ENCODE peak calls at places on chromosomes 6 and 20, in nine cellular contexts. Z, R, M, A, H, N, F, V and P are unnamed samples.
A peak's percentile ranks its signal among the peaks of the same experiment; 100 is the strongest.

GRCh38 chr20:33814238-33814712 is 3.1 kb downstream of the CHMP4B start:
- DNase-seq in Z (no peak), R (no peak), M (no peak), A (no peak), H (no peak), N (peak; percentile 18), F (peak; percentile 26), V (no peak), P (no peak)

GRCh38 chr6:47135772-47136171 is 93.6 kb upstream of the ADGRF1 start:
- DNase-seq in Z (no peak), R (peak; percentile 97), M (no peak), A (no peak), H (no peak), N (no peak), F (peak; percentile 92), V (peak; percentile 88), P (peak; percentile 98)

GRCh38 chr6:40022867-40023266 is 88.6 kb upstream of the MOCS1 start:
- DNase-seq in Z (no peak), R (no peak), M (no peak), A (no peak), H (no peak), N (no peak), F (no peak), V (no peak), P (no peak)

GRCh38 chr6:19734519-19734918 is 102.7 kb upstream of the ID4 start:
- DNase-seq in Z (no peak), R (no peak), M (no peak), A (no peak), H (no peak), N (no peak), F (no peak), V (no peak), P (no peak)

GRCh38 chr6:11358904-11359840 is 126.7 kb upstream of the NEDD9 start:
- DNase-seq in Z (no peak), R (no peak), M (no peak), A (no peak), H (no peak), N (no peak), F (peak; percentile 76), V (no peak), P (no peak)

GRCh38 chr6:22222469-22222868 is 74.4 kb downstream of the PRL start:
- DNase-seq in Z (no peak), R (no peak), M (no peak), A (no peak), H (no peak), N (no peak), F (no peak), V (no peak), P (no peak)

GRCh38 chr6:168029459-168030217 is 32.2 kb downstream of the KIF25 start:
- DNase-seq in Z (no peak), R (no peak), M (no peak), A (no peak), H (no peak), N (no peak), F (no peak), V (no peak), P (no peak)

GRCh38 chr6:25193147-25193864 is 85.9 kb upstream of the CARMIL1 start:
- DNase-seq in Z (no peak), R (peak; percentile 99), M (no peak), A (no peak), H (no peak), N (no peak), F (peak; percentile 98), V (peak; percentile 95), P (peak; percentile 97)

GRCh38 chr6:45160305-45160704 is 167.8 kb upstream of the RUNX2 start:
- DNase-seq in Z (no peak), R (no peak), M (no peak), A (no peak), H (no peak), N (no peak), F (no peak), V (no peak), P (no peak)

GRCh38 chr20:46651091-46651962 is at the start of gene SLC13A3:
- DNase-seq in Z (peak; percentile 57), R (no peak), M (no peak), A (no peak), H (no peak), N (no peak), F (no peak), V (no peak), P (no peak)

DNA sequence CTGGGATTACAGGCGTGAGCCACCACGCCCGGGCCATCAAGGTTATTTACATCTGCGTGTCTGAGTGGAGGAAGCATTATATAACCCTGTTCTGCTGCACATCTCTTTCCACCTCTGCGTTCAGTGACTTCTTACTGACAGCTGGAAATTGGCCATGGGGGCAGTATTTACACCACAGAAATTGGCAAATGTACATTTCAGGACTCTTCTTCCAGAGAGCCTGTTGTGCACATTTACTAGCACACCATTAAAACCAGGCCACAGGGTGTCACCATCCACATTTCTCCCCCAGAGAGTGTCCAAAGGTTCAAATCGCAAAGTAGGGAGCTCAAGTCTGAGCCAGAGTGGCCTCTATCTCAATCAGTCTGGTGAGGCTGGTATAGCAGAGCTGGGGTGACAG is 62.9 kb upstream of the SNX9 start:
- DNase-seq in Z (no peak), R (no peak), M (no peak), A (no peak), H (no peak), N (no peak), F (no peak), V (no peak), P (no peak)
- TF ChIP-seq CTCF in Z (no peak), R (no peak), M (no peak), A (no peak), H (no peak), N (no peak), F (no peak), V (no peak), P (no peak)

GRCh38 chr20:11585752-11586352 is 331.8 kb upstream of the BTBD3 start:
- DNase-seq in Z (peak; percentile 29), R (peak; percentile 9), M (no peak), A (no peak), H (no peak), N (no peak), F (peak; percentile 25), V (peak; percentile 19), P (peak; percentile 22)
- TF ChIP-seq CTCF in Z (peak; percentile 33), R (peak; percentile 15), M (no peak), A (peak; percentile 20), H (no peak), N (no peak), F (peak; percentile 27), V (peak; percentile 47), P (peak; percentile 41)

GRCh38 chr6:5729813-5730212 is 276.9 kb downstream of the NRN1 start:
- DNase-seq in Z (no peak), R (no peak), M (no peak), A (no peak), H (no peak), N (no peak), F (no peak), V (no peak), P (no peak)
- TF ChIP-seq CTCF in Z (no peak), R (no peak), M (no peak), A (no peak), H (no peak), N (no peak), F (no peak), V (no peak), P (no peak)

DNA sequence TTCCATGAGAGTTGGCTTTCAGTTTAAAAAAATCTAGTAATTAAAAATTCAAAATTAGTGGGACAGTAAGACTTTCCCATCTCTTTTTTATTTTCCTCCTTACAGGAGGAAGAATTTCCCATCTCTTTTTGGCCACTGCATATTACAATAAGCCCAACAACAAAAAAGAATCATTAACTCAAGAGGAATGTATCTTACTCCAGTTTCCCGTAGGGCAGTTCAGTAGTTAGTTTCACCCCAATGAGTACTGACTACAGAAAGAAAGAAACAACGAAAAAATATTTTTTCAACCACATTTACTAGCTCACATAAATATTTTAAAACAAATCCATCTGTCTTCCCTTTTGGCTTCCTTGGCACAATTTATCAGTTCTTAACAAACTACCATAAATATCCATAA is 14.9 kb upstream of the BLOC1S5 start:
- DNase-seq in Z (no peak), R (no peak), M (no peak), A (no peak), H (no peak), N (no peak), F (no peak), V (no peak), P (no peak)
- TF ChIP-seq CTCF in Z (no peak), R (no peak), M (no peak), A (no peak), H (no peak), N (no peak), F (no peak), V (no peak), P (no peak)

GRCh38 chr6:148608211-148608951 is 138.4 kb upstream of the UST start:
- DNase-seq in Z (no peak), R (peak; percentile 41), M (no peak), A (no peak), H (no peak), N (peak; percentile 18), F (peak; percentile 55), V (no peak), P (peak; percentile 34)
- TF ChIP-seq CTCF in Z (peak; percentile 62), R (peak; percentile 72), M (peak; percentile 15), A (peak; percentile 21), H (peak; percentile 12), N (peak; percentile 15), F (peak; percentile 66), V (peak; percentile 63), P (peak; percentile 45)

DNA sequence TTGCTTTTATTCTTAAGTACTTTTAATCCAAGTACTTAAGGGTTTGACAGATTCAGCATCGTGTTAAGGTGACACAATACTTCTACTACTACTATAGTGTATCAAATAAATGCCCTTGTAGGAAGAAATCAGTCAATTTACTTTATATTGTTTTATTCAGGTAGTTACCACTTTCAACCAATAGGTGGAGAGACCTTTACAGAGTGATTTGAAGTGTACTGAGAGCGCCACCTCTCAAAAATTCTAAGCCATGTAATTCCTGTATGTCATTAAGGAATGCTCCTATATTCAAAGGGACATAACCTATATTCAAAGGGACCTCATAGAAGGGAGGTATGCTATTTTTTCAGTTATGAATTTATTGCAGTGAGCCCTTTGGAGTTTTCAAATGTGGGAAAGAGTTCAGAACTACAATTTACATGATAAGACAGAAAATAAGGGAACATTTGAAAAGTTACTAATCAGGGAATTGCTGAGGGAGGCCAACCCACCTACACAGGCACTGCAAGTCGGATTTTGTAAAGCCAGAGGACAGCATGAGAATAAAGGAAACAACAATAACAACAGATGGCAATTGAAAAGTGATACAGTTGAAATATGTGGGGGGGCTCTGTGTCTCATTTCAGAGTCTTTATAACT is 955.6 kb downstream of the TBC1D32 start:
- DNase-seq in Z (peak; percentile 73), R (peak; percentile 69), M (peak; percentile 46), A (no peak), H (peak; percentile 27), N (peak; percentile 44), F (peak; percentile 62), V (peak; percentile 20), P (peak; percentile 61)
- TF ChIP-seq CTCF in Z (peak; percentile 70), R (peak; percentile 78), M (peak; percentile 79), A (no peak), H (peak; percentile 41), N (peak; percentile 39), F (peak; percentile 60), V (peak; percentile 70), P (peak; percentile 50)

DNA sequence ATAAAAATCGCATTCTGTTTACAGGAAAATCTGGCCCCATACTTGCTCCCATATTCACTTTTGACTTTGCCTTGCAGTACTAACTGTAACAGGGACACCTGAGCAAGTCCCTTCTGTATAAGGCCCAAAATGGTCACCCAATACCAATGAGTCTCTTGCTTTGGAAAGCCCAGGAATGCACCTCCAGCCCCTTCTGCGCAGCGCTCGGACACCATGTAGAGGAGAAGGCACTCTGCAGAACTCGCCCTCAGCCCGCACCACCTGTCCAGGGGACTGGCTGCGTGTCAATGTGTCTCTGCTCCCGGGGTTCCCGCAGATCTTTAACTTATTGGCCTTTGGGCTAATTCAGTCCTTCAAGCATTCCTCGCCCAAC is 746 bp upstream of the PRND start:
- DNase-seq in Z (no peak), R (no peak), M (no peak), A (no peak), H (no peak), N (no peak), F (no peak), V (no peak), P (no peak)
- TF ChIP-seq CTCF in Z (no peak), R (no peak), M (peak; percentile 8), A (no peak), H (no peak), N (no peak), F (no peak), V (no peak), P (no peak)